ENCODE peak calls at places on chromosomes 5 and 9, in nine cellular contexts. V is HCT116, P is transverse colon, O is endothelial cell of umbilical vein, U is H1, Z is spleen, R is upper lobe of left lung, N is K562, K is HepG2. B is an unnamed sample.
A peak's percentile ranks its signal among the peaks of the same experiment; 100 is the strongest.

GRCh38 chr5:104265531-104266130 is 703.0 kb upstream of the NUDT12 start:
- DNase-seq in P (no peak), V (no peak), U (no peak), K (no peak), N (no peak), O (no peak), R (no peak), Z (no peak), B (no peak)

GRCh38 chr9:124861342-124862229 is at the start of the genes ARPC5L and RPL35:
- DNase-seq in V (peak; percentile 83), P (peak; percentile 97), Z (peak; percentile 99), O (peak; percentile 94), R (peak; percentile 96), N (peak; percentile 96), K (peak; percentile 78), U (peak; percentile 94), B (peak; percentile 97)

GRCh38 chr5:74761241-74761640 is 5.7 kb downstream of the GFM2 start:
- DNase-seq in V (no peak), O (no peak), P (no peak), N (no peak), R (no peak), Z (no peak), K (no peak), U (no peak), B (no peak)

GRCh38 chr9:134325813-134326753 is at the start of gene RXRA:
- DNase-seq in V (no peak), P (peak; percentile 91), O (peak; percentile 56), R (peak; percentile 84), K (peak; percentile 60), Z (peak; percentile 94), N (peak; percentile 93), U (peak; percentile 66), B (peak; percentile 94)

GRCh38 chr5:115472601-115473000 is 72.0 kb downstream of the FEM1C start:
- DNase-seq in U (no peak), V (no peak), Z (no peak), R (no peak), K (no peak), P (no peak), O (no peak), N (no peak), B (no peak)

GRCh38 chr9:17810728-17811634 is 232.1 kb downstream of the SH3GL2 start:
- DNase-seq in V (peak; percentile 15), N (peak; percentile 38), O (peak; percentile 59), U (no peak), K (peak; percentile 41), R (peak; percentile 32), P (peak; percentile 60), Z (no peak), B (peak; percentile 70)

GRCh38 chr5:109161914-109162683 is 247.7 kb downstream of the PJA2 start:
- DNase-seq in N (no peak), O (no peak), R (no peak), V (no peak), U (no peak), K (no peak), Z (no peak), P (no peak), B (no peak)

GRCh38 chr5:116605310-116606070 is 30.9 kb upstream of the SEMA6A start:
- DNase-seq in N (no peak), Z (no peak), O (no peak), K (no peak), R (no peak), U (no peak), V (no peak), P (no peak), B (no peak)

GRCh38 chr5:1507457-1507856 is 16.3 kb downstream of the LPCAT1 start:
- DNase-seq in N (no peak), V (no peak), K (no peak), O (no peak), P (no peak), R (peak; percentile 80), Z (peak; percentile 76), U (no peak), B (peak; percentile 54)

GRCh38 chr9:100473271-100474081 is 527 bp downstream of the TMEFF1 start:
- DNase-seq in P (peak; percentile 11), K (no peak), N (peak; percentile 52), R (no peak), V (no peak), O (peak; percentile 48), Z (peak; percentile 78), U (peak; percentile 73), B (no peak)

GRCh38 chr9:79757906-79758669 is 186.3 kb downstream of the TLE4 start:
- DNase-seq in K (no peak), P (no peak), N (no peak), U (no peak), V (no peak), R (no peak), O (peak; percentile 31), Z (no peak), B (no peak)

GRCh38 chr5:159057426-159057825 is 42.3 kb downstream of the EBF1 start:
- DNase-seq in R (no peak), P (no peak), V (no peak), N (no peak), U (no peak), O (no peak), Z (no peak), K (no peak), B (no peak)

GRCh38 chr5:113118765-113119164 is 142.2 kb downstream of the DCP2 start:
- DNase-seq in V (no peak), R (no peak), O (no peak), K (no peak), Z (no peak), N (no peak), U (no peak), P (no peak), B (no peak)

GRCh38 chr9:122058707-122059106 is 34.4 kb downstream of the TTLL11 start:
- DNase-seq in V (no peak), R (no peak), N (no peak), K (no peak), Z (no peak), O (no peak), U (no peak), P (no peak), B (no peak)

GRCh38 chr5:125575561-125576504 is 829.4 kb upstream of the ZNF608 start:
- DNase-seq in U (peak; percentile 48), Z (no peak), N (no peak), V (no peak), K (no peak), R (no peak), O (peak; percentile 35), P (peak; percentile 66), B (peak; percentile 69)

GRCh38 chr5:170747851-170748250 is 35.7 kb upstream of the GABRP start:
- DNase-seq in P (no peak), R (no peak), V (peak; percentile 16), U (peak; percentile 77), N (peak; percentile 31), O (peak; percentile 29), K (peak; percentile 15), Z (no peak), B (no peak)

GRCh38 chr5:180494060-180494509 is at the start of gene CNOT6:
- DNase-seq in R (peak; percentile 93), V (peak; percentile 85), U (peak; percentile 95), Z (peak; percentile 98), K (peak; percentile 80), O (peak; percentile 93), P (peak; percentile 95), N (peak; percentile 97), B (peak; percentile 95)
- TF ChIP-seq POLR2A in R (peak; percentile 65), V (peak; percentile 56), U (peak; percentile 87), Z (peak; percentile 31), K (peak; percentile 76), O (no peak), P (no peak), N (peak; percentile 83), B (no peak)

DNA sequence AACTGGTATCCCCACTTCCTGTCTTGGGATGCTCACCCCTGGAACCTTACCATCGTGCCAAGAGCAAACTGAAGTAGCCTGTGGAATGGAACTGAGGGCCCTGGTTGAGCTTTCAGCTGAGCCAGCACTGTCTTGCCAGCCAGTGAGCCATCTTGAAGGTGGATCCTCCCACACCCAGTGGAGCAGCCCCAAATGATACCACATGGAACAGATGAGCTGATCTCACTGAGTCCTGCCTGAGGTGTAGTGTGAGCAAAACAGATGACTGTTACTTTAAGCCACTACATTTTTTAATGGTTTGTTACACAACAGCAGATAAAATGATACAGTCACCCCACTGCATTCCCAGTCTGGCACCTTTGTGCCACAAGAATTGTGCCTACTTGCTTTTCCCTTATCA is 2.2 kb upstream of the PCYOX1L start:
- DNase-seq in N (no peak), R (no peak), K (no peak), Z (no peak), U (no peak), V (no peak), P (no peak), O (no peak), B (no peak)
- TF ChIP-seq POLR2AphosphoS5 in N (no peak), R (no peak), K (no peak), Z (no peak), U (no peak), V (no peak), P (no peak), O (no peak), B (no peak)

GRCh38 chr9:128822407-128823042 is 4.2 kb downstream of the ENDOG start:
- DNase-seq in U (no peak), O (no peak), K (no peak), Z (no peak), R (no peak), V (no peak), P (no peak), N (no peak), B (no peak)
- H3K36me3 ChIP-seq in U (peaks cover 28% of the 10 kb centered on the region), O (peaks cover 53% of the 10 kb centered on the region), K (peaks cover 22% of the 10 kb centered on the region), Z (peaks cover 59% of the 10 kb centered on the region), R (peaks cover 59% of the 10 kb centered on the region), V (peaks cover 35% of the 10 kb centered on the region), P (no peaks in the 10 kb centered on the region), N (peaks cover 77% of the 10 kb centered on the region), B (no peaks in the 10 kb centered on the region)

GRCh38 chr9:130172161-130172857 is at the start of gene NCS1:
- DNase-seq in Z (no peak), P (peak; percentile 74), U (no peak), R (peak; percentile 53), V (peak; percentile 21), K (no peak), O (peak; percentile 36), N (peak; percentile 97), B (peak; percentile 93)
- TF ChIP-seq POLR2A in Z (no peak), P (no peak), U (no peak), R (no peak), V (no peak), K (no peak), O (no peak), N (no peak), B (no peak)

GRCh38 chr5:164202338-164202737 is 696.9 kb downstream of the MAT2B start:
- DNase-seq in V (no peak), N (no peak), O (peak; percentile 27), R (no peak), U (no peak), K (no peak), Z (no peak), P (no peak), B (no peak)
- TF ChIP-seq POLR2AphosphoS5 in V (no peak), N (no peak), O (no peak), R (no peak), U (no peak), K (no peak), Z (no peak), P (no peak), B (no peak)

GRCh38 chr9:131203438-131204219 is 72.7 kb downstream of the FAM78A start:
- DNase-seq in V (no peak), R (no peak), U (no peak), N (peak; percentile 76), Z (no peak), O (peak; percentile 11), K (peak; percentile 3), P (no peak), B (no peak)
- H3K36me3 ChIP-seq in V (peaks cover 32% of the 10 kb centered on the region), R (peaks cover 53% of the 10 kb centered on the region), U (peaks cover 6% of the 10 kb centered on the region), N (peaks cover 89% of the 10 kb centered on the region), Z (peaks cover 79% of the 10 kb centered on the region), O (peaks cover 23% of the 10 kb centered on the region), K (peaks cover 14% of the 10 kb centered on the region), P (peaks cover 38% of the 10 kb centered on the region), B (peaks cover 21% of the 10 kb centered on the region)

B was measured in sigmoid colon.